ENCODE peak calls at places on chromosomes 16 and 17, in eight cellular contexts. One of them, this sample, is unnamed.
A peak's percentile ranks its signal among the peaks of the same experiment; 100 is the strongest.

GRCh38 chr17:59167571-59168001 is 12.0 kb downstream of the PRR11 start:
- DNase-seq in A549: no peak
- DNase-seq in Peyer's patch: no peak
- DNase-seq in HS-5: no peak
- DNase-seq in brain microvascular endothelial cell: peak; percentile 56
- DNase-seq in stromal cell of bone marrow: no peak
- DNase-seq in memory B cell: no peak
- DNase-seq in iPS DF 19.7: no peak
- DNase-seq in this sample: no peak

GRCh38 chr17:8143581-8144400 is 8.4 kb downstream of the PER1 start:
- DNase-seq in stromal cell of bone marrow: no peak
- DNase-seq in A549: no peak
- DNase-seq in iPS DF 19.7: no peak
- DNase-seq in brain microvascular endothelial cell: no peak
- DNase-seq in memory B cell: peak; percentile 18
- DNase-seq in HS-5: no peak
- DNase-seq in Peyer's patch: no peak
- DNase-seq in this sample: no peak

GRCh38 chr16:4544483-4544882 is 5.9 kb upstream of the CDIP1 start:
- DNase-seq in brain microvascular endothelial cell: no peak
- DNase-seq in HS-5: no peak
- DNase-seq in iPS DF 19.7: no peak
- DNase-seq in memory B cell: no peak
- DNase-seq in stromal cell of bone marrow: no peak
- DNase-seq in A549: no peak
- DNase-seq in Peyer's patch: no peak
- DNase-seq in this sample: no peak

GRCh38 chr16:28556914-28557320 is 3.2 kb downstream of the SGF29 start:
- DNase-seq in HS-5: no peak
- DNase-seq in Peyer's patch: no peak
- DNase-seq in A549: no peak
- DNase-seq in memory B cell: no peak
- DNase-seq in stromal cell of bone marrow: no peak
- DNase-seq in brain microvascular endothelial cell: no peak
- DNase-seq in iPS DF 19.7: no peak
- DNase-seq in this sample: no peak

GRCh38 chr17:73924488-73925186 is 278.8 kb upstream of the RPL38 start:
- DNase-seq in iPS DF 19.7: no peak
- DNase-seq in stromal cell of bone marrow: no peak
- DNase-seq in Peyer's patch: no peak
- DNase-seq in HS-5: no peak
- DNase-seq in memory B cell: no peak
- DNase-seq in A549: no peak
- DNase-seq in brain microvascular endothelial cell: no peak
- DNase-seq in this sample: no peak

GRCh38 chr16:1439058-1439698 is 5.2 kb downstream of the CCDC154 start:
- DNase-seq in brain microvascular endothelial cell: no peak
- DNase-seq in Peyer's patch: no peak
- DNase-seq in stromal cell of bone marrow: no peak
- DNase-seq in HS-5: no peak
- DNase-seq in memory B cell: no peak
- DNase-seq in A549: no peak
- DNase-seq in iPS DF 19.7: no peak
- DNase-seq in this sample: no peak

GRCh38 chr16:82456683-82457082 is 170.1 kb upstream of the CDH13 start:
- DNase-seq in A549: peak; percentile 52
- DNase-seq in HS-5: peak; percentile 2
- DNase-seq in iPS DF 19.7: no peak
- DNase-seq in brain microvascular endothelial cell: peak; percentile 40
- DNase-seq in memory B cell: no peak
- DNase-seq in Peyer's patch: no peak
- DNase-seq in stromal cell of bone marrow: peak; percentile 36
- DNase-seq in this sample: no peak

GRCh38 chr16:23016372-23016771 is 132.9 kb downstream of the USP31 start:
- DNase-seq in brain microvascular endothelial cell: no peak
- DNase-seq in A549: no peak
- DNase-seq in HS-5: no peak
- DNase-seq in stromal cell of bone marrow: no peak
- DNase-seq in Peyer's patch: no peak
- DNase-seq in iPS DF 19.7: no peak
- DNase-seq in memory B cell: no peak
- DNase-seq in this sample: no peak

GRCh38 chr16:53782148-53782547 is 78.2 kb downstream of the FTO start:
- DNase-seq in memory B cell: no peak
- DNase-seq in iPS DF 19.7: no peak
- DNase-seq in A549: no peak
- DNase-seq in Peyer's patch: no peak
- DNase-seq in stromal cell of bone marrow: no peak
- DNase-seq in HS-5: no peak
- DNase-seq in brain microvascular endothelial cell: no peak
- DNase-seq in this sample: no peak

GRCh38 chr16:11312718-11313492 is 31.8 kb upstream of the PRM1 start:
- DNase-seq in stromal cell of bone marrow: no peak
- DNase-seq in A549: peak; percentile 45
- DNase-seq in iPS DF 19.7: no peak
- DNase-seq in memory B cell: no peak
- DNase-seq in Peyer's patch: peak; percentile 59
- DNase-seq in brain microvascular endothelial cell: peak; percentile 23
- DNase-seq in HS-5: no peak
- DNase-seq in this sample: no peak

GRCh38 chr16:75566040-75566888 is at the start of gene GABARAPL2:
- DNase-seq in A549: peak; percentile 76
- DNase-seq in iPS DF 19.7: no peak
- DNase-seq in HS-5: peak; percentile 77
- DNase-seq in brain microvascular endothelial cell: peak; percentile 55
- DNase-seq in Peyer's patch: peak; percentile 93
- DNase-seq in memory B cell: peak; percentile 97
- DNase-seq in stromal cell of bone marrow: peak; percentile 34
- DNase-seq in this sample: peak; percentile 78

GRCh38 chr16:25027781-25028180 is 12.6 kb upstream of the ARHGAP17 start:
- DNase-seq in iPS DF 19.7: no peak
- DNase-seq in stromal cell of bone marrow: no peak
- DNase-seq in Peyer's patch: no peak
- DNase-seq in brain microvascular endothelial cell: no peak
- DNase-seq in A549: no peak
- DNase-seq in HS-5: no peak
- DNase-seq in memory B cell: no peak
- DNase-seq in this sample: no peak

GRCh38 chr16:67537636-67538591 is 9.3 kb downstream of the RIPOR1 start:
- DNase-seq in A549: no peak
- DNase-seq in iPS DF 19.7: no peak
- DNase-seq in stromal cell of bone marrow: no peak
- DNase-seq in HS-5: no peak
- DNase-seq in Peyer's patch: peak; percentile 79
- DNase-seq in brain microvascular endothelial cell: no peak
- DNase-seq in memory B cell: peak; percentile 70
- DNase-seq in this sample: no peak

GRCh38 chr16:86604436-86605220 is 26.3 kb downstream of the FOXL1 start:
- DNase-seq in memory B cell: peak; percentile 31
- DNase-seq in iPS DF 19.7: no peak
- DNase-seq in brain microvascular endothelial cell: no peak
- DNase-seq in A549: no peak
- DNase-seq in Peyer's patch: peak; percentile 25
- DNase-seq in HS-5: no peak
- DNase-seq in stromal cell of bone marrow: no peak
- DNase-seq in this sample: peak; percentile 24

GRCh38 chr17:64323774-64324173 is 60.7 kb upstream of the TEX2 start:
- DNase-seq in iPS DF 19.7: no peak
- DNase-seq in stromal cell of bone marrow: no peak
- DNase-seq in HS-5: no peak
- DNase-seq in brain microvascular endothelial cell: no peak
- DNase-seq in Peyer's patch: no peak
- DNase-seq in A549: no peak
- DNase-seq in memory B cell: peak; percentile 34
- DNase-seq in this sample: no peak

GRCh38 chr17:491086-492014 is 138.7 kb upstream of the RPH3AL start:
- DNase-seq in iPS DF 19.7: no peak
- DNase-seq in A549: peak; percentile 41
- DNase-seq in HS-5: no peak
- DNase-seq in brain microvascular endothelial cell: peak; percentile 26
- DNase-seq in Peyer's patch: no peak
- DNase-seq in stromal cell of bone marrow: no peak
- DNase-seq in memory B cell: peak; percentile 57
- DNase-seq in this sample: no peak

GRCh38 chr17:52159810-52160578 is 1.5 kb upstream of the CA10 start:
- DNase-seq in memory B cell: no peak
- DNase-seq in stromal cell of bone marrow: no peak
- DNase-seq in iPS DF 19.7: no peak
- DNase-seq in Peyer's patch: no peak
- DNase-seq in A549: no peak
- DNase-seq in HS-5: no peak
- DNase-seq in brain microvascular endothelial cell: no peak
- DNase-seq in this sample: no peak

GRCh38 chr17:82007495-82008257 is 15.0 kb downstream of the CENPX start:
- DNase-seq in Peyer's patch: no peak
- DNase-seq in stromal cell of bone marrow: no peak
- DNase-seq in memory B cell: no peak
- DNase-seq in iPS DF 19.7: no peak
- DNase-seq in brain microvascular endothelial cell: no peak
- DNase-seq in HS-5: no peak
- DNase-seq in A549: no peak
- DNase-seq in this sample: no peak

This sample was measured in activated naive CD4-positive, alpha-beta T cell.